ENCODE peak calls at places on chromosomes 16 and 17, in five cellular contexts. B, M, I, E and J are unnamed samples. For H3K9me3 and H3K27me3, the result is how much of the 10 kb centered on the place peaks cover.

GRCh38 chr17:35890774-35891155 is 10.6 kb upstream of the CCL5 start:
- DNase-seq in E (peak), B (peak), I (no peak), M (peak), J (no peak)

GRCh38 chr17:71535311-71535710 is 585.5 kb upstream of the SOX9 start:
- DNase-seq in B (no peak), E (no peak), I (no peak), M (no peak), J (no peak)

GRCh38 chr17:19311016-19311415 is 51.5 kb downstream of the B9D1 start:
- DNase-seq in I (no peak), M (no peak), B (no peak), E (no peak), J (no peak)

GRCh38 chr17:69592692-69593350 is 178.3 kb downstream of the MAP2K6 start:
- DNase-seq in I (no peak), B (no peak), M (no peak), E (no peak), J (no peak)

GRCh38 chr17:44473367-44473766 is 29.8 kb downstream of the GPATCH8 start:
- DNase-seq in I (no peak), M (no peak), B (no peak), E (no peak), J (no peak)

GRCh38 chr16:1150511-1150982 is 2.4 kb upstream of the CACNA1H start:
- DNase-seq in M (no peak), B (no peak), E (no peak), I (no peak), J (no peak)

GRCh38 chr17:36500745-36501225 is 14.3 kb downstream of the ZNHIT3 start:
- DNase-seq in M (no peak), B (no peak), E (no peak), I (no peak), J (no peak)

GRCh38 chr16:49639739-49640388 is 216.0 kb downstream of the ZNF423 start:
- DNase-seq in I (peak), B (no peak), E (no peak), M (no peak), J (peak)

GRCh38 chr16:89081556-89081955 is 12.1 kb upstream of the ACSF3 start:
- DNase-seq in E (no peak), I (no peak), M (no peak), B (no peak), J (no peak)

GRCh38 chr16:35751191-35751941 is 2292.0 kb downstream of the TP53TG3F start:
- DNase-seq in I (no peak), M (no peak), E (no peak), B (no peak), J (no peak)

GRCh38 chr16:6195966-6196365 is 1098.4 kb upstream of the EEF2KMT start:
- DNase-seq in B (no peak), E (no peak), I (no peak), M (no peak), J (no peak)

GRCh38 chr16:68247932-68248331 is 2.8 kb downstream of the PLA2G15 start:
- DNase-seq in E (no peak), B (no peak), I (no peak), M (no peak), J (no peak)

GRCh38 chr16:68246671-68247070 is 1.5 kb downstream of the PLA2G15 start:
- DNase-seq in E (no peak), I (no peak), B (no peak), M (no peak), J (no peak)

GRCh38 chr16:68249361-68249760 is 4.2 kb downstream of the PLA2G15 start:
- DNase-seq in M (no peak), B (no peak), I (no peak), E (peak), J (no peak)

GRCh38 chr16:68246121-68246520 is 948 bp downstream of the PLA2G15 start:
- DNase-seq in B (no peak), E (no peak), I (no peak), M (no peak), J (peak)

GRCh38 chr16:68247400-68247799 is 2.2 kb downstream of the PLA2G15 start:
- DNase-seq in I (no peak), E (no peak), M (no peak), B (no peak), J (peak)
- H3K27ac ChIP-seq in I (no peak), E (no peak), M (no peak), B (peak), J (peak)

GRCh38 chr17:16622540-16623277 is 30.9 kb downstream of the ZNF624 start:
- DNase-seq in B (no peak), E (no peak), I (no peak), M (no peak), J (no peak)

GRCh38 chr17:16623282-16623681 is 30.4 kb downstream of the ZNF624 start:
- DNase-seq in E (no peak), B (no peak), I (no peak), M (no peak), J (no peak)

GRCh38 chr17:16617481-16618060 is 36.1 kb downstream of the ZNF624 start:
- DNase-seq in E (no peak), M (no peak), I (no peak), B (no peak), J (no peak)
- H3K9me3 ChIP-seq in E (under half), M (under half), I (under half), B (under half), J (under half)

GRCh38 chr17:59466943-59467801 is 98.2 kb upstream of the DHX40 start:
- DNase-seq in B (no peak), M (no peak), I (no peak), E (no peak), J (no peak)
- H3K27me3 ChIP-seq in B (under half), M (under half), I (under half), E (under half), J (under half)

GRCh38 chr17:64598672-64599071 is 63.4 kb downstream of the SMURF2 start:
- DNase-seq in M (no peak), E (no peak), B (no peak), I (no peak), J (no peak)
- H3K27ac ChIP-seq in M (no peak), E (no peak), B (no peak), I (no peak), J (no peak)

GRCh38 chr17:21843318-21843865 is 151.1 kb downstream of the KCNJ18 start:
- DNase-seq in I (no peak), E (no peak), M (no peak), B (no peak), J (no peak)
- H3K9me3 ChIP-seq in I (under half), E (under half), M (under half), B (under half), J (under half)

GRCh38 chr17:1145311-1145986 is 34.3 kb downstream of the ABR start:
- DNase-seq in I (no peak), E (no peak), B (no peak), M (no peak), J (no peak)
- H3K27me3 ChIP-seq in I (under half), E (under half), B (under half), M (under half), J (under half)

GRCh38 chr17:66537518-66537917 is 235.1 kb downstream of the PRKCA start:
- DNase-seq in B (no peak), M (no peak), E (no peak), I (no peak), J (no peak)

GRCh38 chr17:66535611-66536010 is 233.2 kb downstream of the PRKCA start:
- DNase-seq in E (no peak), M (no peak), B (no peak), I (no peak), J (no peak)

GRCh38 chr17:66541461-66542182 is 239.2 kb downstream of the PRKCA start:
- DNase-seq in I (no peak), E (no peak), M (no peak), B (no peak), J (peak)

GRCh38 chr17:66540131-66540781 is 237.8 kb downstream of the PRKCA start:
- DNase-seq in E (no peak), I (no peak), M (no peak), B (peak), J (peak)

GRCh38 chr17:66538776-66539175 is 236.4 kb downstream of the PRKCA start:
- DNase-seq in I (no peak), E (no peak), M (no peak), B (no peak), J (no peak)
- H3K27ac ChIP-seq in I (no peak), E (no peak), M (no peak), B (no peak), J (no peak)

GRCh38 chr16:64421515-64421914 is 700.3 kb downstream of the CDH11 start:
- DNase-seq in E (no peak), B (no peak), I (no peak), M (no peak), J (no peak)

GRCh38 chr16:64412578-64413280 is 709.1 kb downstream of the CDH11 start:
- DNase-seq in E (no peak), B (no peak), M (no peak), I (no peak), J (peak)

GRCh38 chr16:64416232-64417010 is 705.4 kb downstream of the CDH11 start:
- DNase-seq in B (no peak), I (no peak), M (no peak), E (no peak), J (no peak)

GRCh38 chr16:64419832-64420231 is 702.0 kb downstream of the CDH11 start:
- DNase-seq in I (peak), M (no peak), E (no peak), B (no peak), J (no peak)

GRCh38 chr16:64417711-64418227 is 704.1 kb downstream of the CDH11 start:
- DNase-seq in M (no peak), I (no peak), E (no peak), B (no peak), J (no peak)
- H3K9me3 ChIP-seq in M (under half), I (under half), E (under half), B (under half), J (under half)